ENCODE peak calls at places on chromosomes 5 and 9, in eight cellular contexts. Z is GM03348; G is Daoy; Y is stimulated activated CD4-positive, alpha-beta T cell treated with anti-CD3 and anti-CD28 coated beads, Interleukin-1b, Interleukin-23, amount 100 ng/mL, for 4 hours; M is fibroblast of the aortic adventitia; R is SK-N-DZ; K is erythroblast; X is foreskin fibroblast. O is an unnamed sample.

GRCh38 chr5:98771389-98772109 is 1.9 kb upstream of the RGMB start:
- DNase-seq in M (peak; percentile 96), Z (peak; percentile 71), X (peak; percentile 96), R (peak; percentile 90), G (peak; percentile 82), Y (peak; percentile 56), K (peak; percentile 75), O (peak; percentile 92)

GRCh38 chr9:69085523-69086283 is 50.2 kb downstream of the FXN start:
- DNase-seq in G (no peak), M (peak; percentile 96), Y (no peak), R (no peak), Z (peak; percentile 68), K (no peak), X (peak; percentile 65), O (peak; percentile 10)

GRCh38 chr5:74028406-74028805 is 402.4 kb downstream of the ARHGEF28 start:
- DNase-seq in Z (no peak), X (no peak), K (no peak), G (peak; percentile 84), R (no peak), M (no peak), Y (no peak), O (no peak)

GRCh38 chr5:119033135-119033534 is 37.8 kb upstream of the DMXL1 start:
- DNase-seq in M (no peak), R (no peak), K (no peak), Y (no peak), Z (no peak), G (no peak), X (no peak), O (no peak)

GRCh38 chr5:174222891-174223290 is 177.4 kb downstream of the NSG2 start:
- DNase-seq in Y (no peak), X (no peak), G (no peak), M (no peak), K (no peak), R (peak; percentile 25), Z (no peak), O (no peak)

GRCh38 chr9:121313458-121314152 is 45.6 kb downstream of the GSN start:
- DNase-seq in X (no peak), R (no peak), M (no peak), Z (no peak), Y (no peak), G (no peak), K (no peak), O (no peak)

GRCh38 chr9:96487949-96488348 is 38.0 kb downstream of the HABP4 start:
- DNase-seq in Z (no peak), G (peak; percentile 59), M (peak; percentile 16), X (peak; percentile 54), R (no peak), Y (no peak), K (no peak), O (no peak)

GRCh38 chr9:4494806-4495205 is 4.5 kb downstream of the SLC1A1 start:
- DNase-seq in R (no peak), X (no peak), M (no peak), Z (no peak), Y (no peak), G (no peak), K (no peak), O (no peak)

GRCh38 chr5:150305577-150305976 is 2.9 kb upstream of the ARSI start:
- DNase-seq in M (no peak), R (no peak), G (no peak), X (peak; percentile 54), Z (no peak), K (no peak), Y (no peak), O (peak; percentile 9)